ENCODE peak calls at places on chromosomes 1 and 21, in four cellular contexts. M is GM12878; F is CD4-positive, alpha-beta T cell; Y is body of pancreas. T is an unnamed sample.

GRCh38 chr1:112518186-112518585 is 9.4 kb downstream of the WNT2B start:
- ATAC-seq in M (no peak), F (no peak), Y (no peak), T (no peak)

GRCh38 chr21:35020446-35020845 is 28.7 kb downstream of the RUNX1 start:
- ATAC-seq in M (no peak), F (peak), Y (no peak), T (peak)

GRCh38 chr1:56135864-56136147 is 443.6 kb downstream of the PLPP3 start:
- ATAC-seq in M (peak), F (no peak), Y (no peak), T (peak)

GRCh38 chr1:231338270-231339128 is at the start of gene SPRTN:
- ATAC-seq in M (peak), F (no peak), Y (no peak), T (peak)

GRCh38 chr1:186155594-186155993 is 219.5 kb downstream of the TPR start:
- ATAC-seq in M (peak), F (no peak), Y (no peak), T (no peak)

GRCh38 chr1:2943686-2944260 is 77.5 kb upstream of the ACTRT2 start:
- ATAC-seq in M (no peak), F (no peak), Y (no peak), T (no peak)

GRCh38 chr21:31804008-31804394 is 68.8 kb upstream of the HUNK start:
- ATAC-seq in M (no peak), F (no peak), Y (no peak), T (no peak)

GRCh38 chr1:6234502-6235295 is 1.1 kb downstream of the ICMT start:
- ATAC-seq in M (peak), F (no peak), Y (no peak), T (no peak)

GRCh38 chr1:25621876-25622275 is 5.3 kb downstream of the MAN1C1 start:
- ATAC-seq in M (peak), F (no peak), Y (no peak), T (no peak)

GRCh38 chr1:1876335-1876935 is 14.5 kb downstream of the GNB1 start:
- ATAC-seq in M (no peak), F (no peak), Y (no peak), T (no peak)

GRCh38 chr21:28156590-28156989 is 836.1 kb downstream of the LTN1 start:
- ATAC-seq in M (no peak), F (no peak), Y (no peak), T (no peak)

GRCh38 chr21:37045139-37045538 is 27.7 kb downstream of the PIGP start:
- ATAC-seq in M (no peak), F (peak), Y (no peak), T (peak)

GRCh38 chr21:38819719-38820147 is 14.0 kb downstream of the ETS2 start:
- ATAC-seq in M (no peak), F (no peak), Y (no peak), T (no peak)